ENCODE peak calls at places on chromosomes 4 and X, in six cellular contexts. One of them, this sample, is unnamed.
A peak's percentile ranks its signal among the peaks of the same experiment; 100 is the strongest.

GRCh38 chr4:30839583-30840520 is 119.7 kb downstream of the PCDH7 start:
- DNase-seq in HCT116: peak; percentile 97
- DNase-seq in HepG2: no peak
- DNase-seq in H1: no peak
- DNase-seq in SK-N-SH: no peak
- DNase-seq in K562: no peak
- DNase-seq in this sample: no peak

GRCh38 chr4:648579-649292 is 23.4 kb downstream of the PDE6B start:
- DNase-seq in HCT116: no peak
- DNase-seq in HepG2: peak; percentile 35
- DNase-seq in H1: no peak
- DNase-seq in SK-N-SH: no peak
- DNase-seq in K562: no peak
- DNase-seq in this sample: no peak

GRCh38 chr4:2932951-2933565 is 30.1 kb downstream of the NOP14 start:
- DNase-seq in HCT116: no peak
- DNase-seq in HepG2: no peak
- DNase-seq in H1: no peak
- DNase-seq in SK-N-SH: peak; percentile 72
- DNase-seq in K562: no peak
- DNase-seq in this sample: no peak

GRCh38 chr4:81607947-81608346 is 136.2 kb upstream of the RASGEF1B start:
- DNase-seq in HCT116: no peak
- DNase-seq in HepG2: no peak
- DNase-seq in H1: no peak
- DNase-seq in SK-N-SH: no peak
- DNase-seq in K562: no peak
- DNase-seq in this sample: no peak

GRCh38 chr4:81030617-81031388 is at the start of gene BMP3:
- DNase-seq in HCT116: no peak
- DNase-seq in HepG2: no peak
- DNase-seq in H1: peak; percentile 73
- DNase-seq in SK-N-SH: no peak
- DNase-seq in K562: no peak
- DNase-seq in this sample: no peak

GRCh38 chr4:1745165-1745564 is 23.8 kb downstream of the TACC3 start:
- DNase-seq in HCT116: no peak
- DNase-seq in HepG2: no peak
- DNase-seq in H1: no peak
- DNase-seq in SK-N-SH: no peak
- DNase-seq in K562: no peak
- DNase-seq in this sample: no peak

GRCh38 chrX:53441531-53442321 is 7.6 kb upstream of the HSD17B10 start:
- DNase-seq in HCT116: peak; percentile 71
- DNase-seq in HepG2: peak; percentile 62
- DNase-seq in H1: peak; percentile 82
- DNase-seq in SK-N-SH: peak; percentile 98
- DNase-seq in K562: no peak
- DNase-seq in this sample: peak; percentile 73

GRCh38 chr4:110088670-110089069 is 109.7 kb downstream of the ELOVL6 start:
- DNase-seq in HCT116: peak; percentile 48
- DNase-seq in HepG2: no peak
- DNase-seq in H1: no peak
- DNase-seq in SK-N-SH: no peak
- DNase-seq in K562: no peak
- DNase-seq in this sample: no peak

GRCh38 chr4:107978716-107979451 is 10.8 kb upstream of the HADH start:
- DNase-seq in HCT116: no peak
- DNase-seq in HepG2: peak; percentile 88
- DNase-seq in H1: no peak
- DNase-seq in SK-N-SH: no peak
- DNase-seq in K562: no peak
- DNase-seq in this sample: no peak

GRCh38 chr4:81499840-81500239 is 28.1 kb upstream of the RASGEF1B start:
- DNase-seq in HCT116: no peak
- DNase-seq in HepG2: no peak
- DNase-seq in H1: no peak
- DNase-seq in SK-N-SH: no peak
- DNase-seq in K562: no peak
- DNase-seq in this sample: no peak

GRCh38 chr4:32196950-32197688 is 1477.0 kb downstream of the PCDH7 start:
- DNase-seq in HCT116: no peak
- DNase-seq in HepG2: no peak
- DNase-seq in H1: no peak
- DNase-seq in SK-N-SH: no peak
- DNase-seq in K562: no peak
- DNase-seq in this sample: no peak

GRCh38 chr4:167234388-167234881 is at the start of gene SPOCK3:
- DNase-seq in HCT116: peak; percentile 18
- DNase-seq in HepG2: no peak
- DNase-seq in H1: no peak
- DNase-seq in SK-N-SH: peak; percentile 61
- DNase-seq in K562: no peak
- DNase-seq in this sample: peak; percentile 50

GRCh38 chrX:130083656-130084382 is 26.5 kb downstream of the ELF4 start:
- DNase-seq in HCT116: no peak
- DNase-seq in HepG2: no peak
- DNase-seq in H1: no peak
- DNase-seq in SK-N-SH: no peak
- DNase-seq in K562: no peak
- DNase-seq in this sample: no peak

GRCh38 chr4:26075588-26075987 is 161.6 kb downstream of the SMIM20 start:
- DNase-seq in HCT116: no peak
- DNase-seq in HepG2: no peak
- DNase-seq in H1: no peak
- DNase-seq in SK-N-SH: no peak
- DNase-seq in K562: no peak
- DNase-seq in this sample: no peak

GRCh38 chr4:108139089-108139488 is 29.6 kb downstream of the LEF1 start:
- DNase-seq in HCT116: no peak
- DNase-seq in HepG2: no peak
- DNase-seq in H1: no peak
- DNase-seq in SK-N-SH: no peak
- DNase-seq in K562: no peak
- DNase-seq in this sample: no peak

GRCh38 chrX:11757729-11758399 is at the start of gene MSL3:
- DNase-seq in HCT116: no peak
- DNase-seq in HepG2: no peak
- DNase-seq in H1: peak; percentile 57
- DNase-seq in SK-N-SH: peak; percentile 87
- DNase-seq in K562: peak; percentile 89
- DNase-seq in this sample: peak; percentile 31

GRCh38 chr4:17941731-17942130 is 79.8 kb downstream of the LCORL start:
- DNase-seq in HCT116: no peak
- DNase-seq in HepG2: no peak
- DNase-seq in H1: no peak
- DNase-seq in SK-N-SH: no peak
- DNase-seq in K562: no peak
- DNase-seq in this sample: no peak

GRCh38 chr4:115537387-115537786 is 424.0 kb upstream of the NDST4 start:
- DNase-seq in HCT116: peak; percentile 12
- DNase-seq in HepG2: no peak
- DNase-seq in H1: no peak
- DNase-seq in SK-N-SH: no peak
- DNase-seq in K562: no peak
- DNase-seq in this sample: no peak

GRCh38 chrX:39577976-39578962 is 519.5 kb downstream of the BCOR start:
- DNase-seq in HCT116: no peak
- DNase-seq in HepG2: no peak
- DNase-seq in H1: no peak
- DNase-seq in SK-N-SH: no peak
- DNase-seq in K562: no peak
- DNase-seq in this sample: no peak

GRCh38 chr4:17366496-17366895 is 145.4 kb downstream of the QDPR start:
- DNase-seq in HCT116: no peak
- DNase-seq in HepG2: no peak
- DNase-seq in H1: no peak
- DNase-seq in SK-N-SH: no peak
- DNase-seq in K562: no peak
- DNase-seq in this sample: no peak

GRCh38 chrX:54067741-54068140 is 23.5 kb upstream of the PHF8 start:
- DNase-seq in HCT116: no peak
- DNase-seq in HepG2: no peak
- DNase-seq in H1: no peak
- DNase-seq in SK-N-SH: no peak
- DNase-seq in K562: no peak
- DNase-seq in this sample: no peak

GRCh38 chr4:176229645-176230044 is 34.3 kb upstream of the SPATA4 start:
- DNase-seq in HCT116: no peak
- DNase-seq in HepG2: no peak
- DNase-seq in H1: no peak
- DNase-seq in SK-N-SH: no peak
- DNase-seq in K562: no peak
- DNase-seq in this sample: no peak

GRCh38 chrX:24515447-24515846 is 50.4 kb downstream of the PDK3 start:
- DNase-seq in HCT116: no peak
- DNase-seq in HepG2: no peak
- DNase-seq in H1: no peak
- DNase-seq in SK-N-SH: no peak
- DNase-seq in K562: no peak
- DNase-seq in this sample: peak; percentile 37

GRCh38 chrX:134761788-134762187 is 103.5 kb upstream of the PLAC1 start:
- DNase-seq in HCT116: no peak
- DNase-seq in HepG2: peak; percentile 2
- DNase-seq in H1: no peak
- DNase-seq in SK-N-SH: peak; percentile 16
- DNase-seq in K562: no peak
- DNase-seq in this sample: peak; percentile 23

GRCh38 chrX:105969487-105969886 is 69.0 kb downstream of the SERPINA7 start:
- DNase-seq in HCT116: no peak
- DNase-seq in HepG2: peak; percentile 1
- DNase-seq in H1: no peak
- DNase-seq in SK-N-SH: no peak
- DNase-seq in K562: no peak
- DNase-seq in this sample: no peak

GRCh38 chrX:105972690-105973386 is 65.7 kb downstream of the SERPINA7 start:
- DNase-seq in HCT116: no peak
- DNase-seq in HepG2: peak; percentile 14
- DNase-seq in H1: no peak
- DNase-seq in SK-N-SH: no peak
- DNase-seq in K562: no peak
- DNase-seq in this sample: no peak

GRCh38 chrX:105973387-105973739 is 65.2 kb downstream of the SERPINA7 start:
- DNase-seq in HCT116: no peak
- DNase-seq in HepG2: no peak
- DNase-seq in H1: no peak
- DNase-seq in SK-N-SH: no peak
- DNase-seq in K562: no peak
- DNase-seq in this sample: no peak

GRCh38 chrX:105975382-105975781 is 63.1 kb downstream of the SERPINA7 start:
- DNase-seq in HCT116: peak; percentile 12
- DNase-seq in HepG2: peak; percentile 33
- DNase-seq in H1: no peak
- DNase-seq in SK-N-SH: no peak
- DNase-seq in K562: no peak
- DNase-seq in this sample: peak; percentile 53
- TF ChIP-seq JUND in HCT116: no peak
- TF ChIP-seq JUND in HepG2: no peak
- TF ChIP-seq JUND in H1: no peak
- TF ChIP-seq JUND in SK-N-SH: no peak
- TF ChIP-seq JUND in K562: no peak
- TF ChIP-seq JUND in this sample: no peak

GRCh38 chrX:672931-673330 is 42.3 kb downstream of the SHOX start:
- DNase-seq in HCT116: no peak
- DNase-seq in HepG2: no peak
- DNase-seq in H1: no peak
- DNase-seq in SK-N-SH: no peak
- DNase-seq in K562: no peak
- DNase-seq in this sample: peak; percentile 21

GRCh38 chrX:675279-675886 is 44.8 kb downstream of the SHOX start:
- DNase-seq in HCT116: no peak
- DNase-seq in HepG2: no peak
- DNase-seq in H1: no peak
- DNase-seq in SK-N-SH: no peak
- DNase-seq in K562: no peak
- DNase-seq in this sample: no peak

GRCh38 chrX:677376-677775 is 46.8 kb downstream of the SHOX start:
- DNase-seq in HCT116: no peak
- DNase-seq in HepG2: no peak
- DNase-seq in H1: no peak
- DNase-seq in SK-N-SH: no peak
- DNase-seq in K562: no peak
- DNase-seq in this sample: no peak

GRCh38 chrX:679161-679979 is 48.8 kb downstream of the SHOX start:
- DNase-seq in HCT116: no peak
- DNase-seq in HepG2: no peak
- DNase-seq in H1: no peak
- DNase-seq in SK-N-SH: no peak
- DNase-seq in K562: no peak
- DNase-seq in this sample: no peak

GRCh38 chrX:675896-676295 is 45.3 kb downstream of the SHOX start:
- DNase-seq in HCT116: no peak
- DNase-seq in HepG2: no peak
- DNase-seq in H1: peak; percentile 53
- DNase-seq in SK-N-SH: no peak
- DNase-seq in K562: no peak
- DNase-seq in this sample: no peak
- TF ChIP-seq JUND in HCT116: no peak
- TF ChIP-seq JUND in HepG2: no peak
- TF ChIP-seq JUND in H1: no peak
- TF ChIP-seq JUND in SK-N-SH: no peak
- TF ChIP-seq JUND in K562: no peak
- TF ChIP-seq JUND in this sample: no peak

DNA sequence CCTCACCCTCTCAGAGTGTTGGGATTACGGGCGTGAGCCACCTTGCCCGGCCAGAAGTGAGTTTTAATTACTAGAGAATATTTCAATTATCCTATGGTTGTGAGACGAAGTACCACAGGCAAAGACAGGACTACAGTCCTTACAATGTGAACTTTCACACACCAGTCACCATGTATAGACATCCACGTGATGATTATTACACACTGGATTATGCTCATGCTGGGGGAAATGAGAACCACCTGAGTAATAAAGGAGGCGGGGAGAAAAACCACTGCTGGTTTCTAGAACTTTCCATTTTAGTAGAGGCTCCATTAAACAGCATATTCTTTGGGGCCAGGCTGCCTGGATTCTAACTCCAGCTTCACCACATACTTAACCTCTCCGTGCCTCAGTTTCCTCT is 42.5 kb upstream of the TLR2 start:
- DNase-seq in HCT116: no peak
- DNase-seq in HepG2: no peak
- DNase-seq in H1: no peak
- DNase-seq in SK-N-SH: no peak
- DNase-seq in K562: no peak
- DNase-seq in this sample: no peak
- TF ChIP-seq JUND in HCT116: no peak
- TF ChIP-seq JUND in HepG2: no peak
- TF ChIP-seq JUND in H1: no peak
- TF ChIP-seq JUND in SK-N-SH: no peak
- TF ChIP-seq JUND in K562: no peak
- TF ChIP-seq JUND in this sample: no peak

DNA sequence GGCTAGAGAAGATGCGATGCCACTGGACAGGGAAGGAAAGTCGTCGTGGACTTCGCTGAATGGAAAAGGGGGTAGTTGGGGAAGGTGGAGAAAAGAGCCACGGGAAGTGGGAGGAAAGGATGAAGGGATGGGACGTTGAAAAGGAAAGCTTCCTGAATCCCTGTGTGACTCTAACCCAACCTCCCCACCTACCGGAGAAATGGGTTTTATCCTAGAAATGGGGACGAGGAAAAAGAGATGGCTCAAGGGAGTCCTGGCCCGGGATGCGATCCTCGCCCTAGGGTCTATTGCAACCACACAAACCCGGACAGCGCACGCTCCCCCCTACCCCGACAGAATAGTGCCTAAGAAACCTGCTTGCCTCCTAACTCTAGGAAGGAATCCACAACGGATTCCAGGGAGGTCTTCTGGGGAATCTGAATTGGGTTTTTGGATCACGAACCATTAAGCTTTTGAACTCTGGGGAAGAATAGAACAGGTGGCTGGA is 738 bp upstream of the TSPAN5 start:
- DNase-seq in HCT116: no peak
- DNase-seq in HepG2: no peak
- DNase-seq in H1: no peak
- DNase-seq in SK-N-SH: no peak
- DNase-seq in K562: no peak
- DNase-seq in this sample: peak; percentile 43
- TF ChIP-seq JUND in HCT116: no peak
- TF ChIP-seq JUND in HepG2: no peak
- TF ChIP-seq JUND in H1: no peak
- TF ChIP-seq JUND in SK-N-SH: no peak
- TF ChIP-seq JUND in K562: no peak
- TF ChIP-seq JUND in this sample: no peak

This sample was measured in T47D.